ENCODE peak calls at places on chromosomes 2 and 18, in nine cellular contexts. One of them, this sample, is unnamed.

GRCh38 chr2:20479835-20480234 is 33.0 kb downstream of the RHOB start:
- DNase-seq in endodermal cell: peak; percentile 36
- DNase-seq in fibroblast of lung: no peak
- DNase-seq in psoas muscle: no peak
- DNase-seq in B cell: no peak
- DNase-seq in cardiac fibroblast: no peak
- DNase-seq in mesothelial cell of epicardium: no peak
- DNase-seq in prostate gland: no peak
- DNase-seq in AG04450: no peak
- DNase-seq in this sample: no peak

GRCh38 chr2:227376911-227377396 is 2.2 kb downstream of the TM4SF20 start:
- DNase-seq in AG04450: peak; percentile 23
- DNase-seq in fibroblast of lung: no peak
- DNase-seq in mesothelial cell of epicardium: no peak
- DNase-seq in psoas muscle: no peak
- DNase-seq in prostate gland: no peak
- DNase-seq in cardiac fibroblast: peak; percentile 67
- DNase-seq in endodermal cell: no peak
- DNase-seq in B cell: no peak
- DNase-seq in this sample: no peak

GRCh38 chr2:19361325-19361990 is 3.0 kb upstream of the OSR1 start:
- DNase-seq in AG04450: no peak
- DNase-seq in B cell: peak; percentile 33
- DNase-seq in fibroblast of lung: peak; percentile 43
- DNase-seq in mesothelial cell of epicardium: peak; percentile 55
- DNase-seq in psoas muscle: no peak
- DNase-seq in prostate gland: no peak
- DNase-seq in cardiac fibroblast: peak; percentile 44
- DNase-seq in endodermal cell: peak; percentile 80
- DNase-seq in this sample: peak; percentile 83

GRCh38 chr2:142689206-142689605 is 188.3 kb upstream of the KYNU start:
- DNase-seq in fibroblast of lung: no peak
- DNase-seq in cardiac fibroblast: no peak
- DNase-seq in B cell: no peak
- DNase-seq in AG04450: no peak
- DNase-seq in prostate gland: no peak
- DNase-seq in psoas muscle: no peak
- DNase-seq in mesothelial cell of epicardium: no peak
- DNase-seq in endodermal cell: no peak
- DNase-seq in this sample: no peak

GRCh38 chr18:55152801-55153200 is 193.5 kb upstream of the CCDC68 start:
- DNase-seq in AG04450: no peak
- DNase-seq in mesothelial cell of epicardium: no peak
- DNase-seq in psoas muscle: no peak
- DNase-seq in B cell: no peak
- DNase-seq in prostate gland: no peak
- DNase-seq in endodermal cell: no peak
- DNase-seq in fibroblast of lung: peak; percentile 31
- DNase-seq in cardiac fibroblast: peak; percentile 12
- DNase-seq in this sample: no peak

GRCh38 chr2:153871231-153872221 is at the start of gene GALNT13:
- DNase-seq in prostate gland: no peak
- DNase-seq in endodermal cell: peak; percentile 96
- DNase-seq in psoas muscle: peak; percentile 14
- DNase-seq in B cell: no peak
- DNase-seq in mesothelial cell of epicardium: peak; percentile 73
- DNase-seq in fibroblast of lung: peak; percentile 65
- DNase-seq in AG04450: no peak
- DNase-seq in cardiac fibroblast: peak; percentile 15
- DNase-seq in this sample: no peak

GRCh38 chr2:214311931-214312749 is 98.7 kb upstream of the VWC2L start:
- DNase-seq in cardiac fibroblast: no peak
- DNase-seq in fibroblast of lung: no peak
- DNase-seq in AG04450: no peak
- DNase-seq in B cell: no peak
- DNase-seq in psoas muscle: no peak
- DNase-seq in prostate gland: no peak
- DNase-seq in mesothelial cell of epicardium: no peak
- DNase-seq in endodermal cell: no peak
- DNase-seq in this sample: no peak

GRCh38 chr18:8354304-8354703 is 254.9 kb upstream of the RAB12 start:
- DNase-seq in B cell: no peak
- DNase-seq in psoas muscle: no peak
- DNase-seq in endodermal cell: no peak
- DNase-seq in cardiac fibroblast: no peak
- DNase-seq in AG04450: no peak
- DNase-seq in fibroblast of lung: no peak
- DNase-seq in mesothelial cell of epicardium: no peak
- DNase-seq in prostate gland: no peak
- DNase-seq in this sample: no peak

GRCh38 chr2:78127428-78127827 is 605.3 kb upstream of the LRRTM4 start:
- DNase-seq in cardiac fibroblast: no peak
- DNase-seq in AG04450: no peak
- DNase-seq in prostate gland: no peak
- DNase-seq in fibroblast of lung: no peak
- DNase-seq in endodermal cell: no peak
- DNase-seq in mesothelial cell of epicardium: no peak
- DNase-seq in B cell: no peak
- DNase-seq in psoas muscle: no peak
- DNase-seq in this sample: no peak

GRCh38 chr2:113225505-113226259 is 51.9 kb downstream of the PSD4 start:
- DNase-seq in B cell: no peak
- DNase-seq in fibroblast of lung: peak; percentile 52
- DNase-seq in AG04450: no peak
- DNase-seq in prostate gland: no peak
- DNase-seq in endodermal cell: peak; percentile 84
- DNase-seq in psoas muscle: no peak
- DNase-seq in mesothelial cell of epicardium: no peak
- DNase-seq in cardiac fibroblast: no peak
- DNase-seq in this sample: no peak

GRCh38 chr2:60882971-60883753 is 1.8 kb downstream of the REL start:
- DNase-seq in endodermal cell: peak; percentile 52
- DNase-seq in psoas muscle: no peak
- DNase-seq in mesothelial cell of epicardium: no peak
- DNase-seq in fibroblast of lung: peak; percentile 31
- DNase-seq in AG04450: no peak
- DNase-seq in cardiac fibroblast: peak; percentile 15
- DNase-seq in prostate gland: no peak
- DNase-seq in B cell: peak; percentile 45
- DNase-seq in this sample: no peak

GRCh38 chr2:60880633-60880987 is 764 bp upstream of the REL start:
- DNase-seq in mesothelial cell of epicardium: no peak
- DNase-seq in psoas muscle: no peak
- DNase-seq in AG04450: no peak
- DNase-seq in cardiac fibroblast: no peak
- DNase-seq in endodermal cell: no peak
- DNase-seq in prostate gland: no peak
- DNase-seq in B cell: no peak
- DNase-seq in fibroblast of lung: peak; percentile 43
- DNase-seq in this sample: no peak

GRCh38 chr2:60883896-60884295 is 2.5 kb downstream of the REL start:
- DNase-seq in cardiac fibroblast: no peak
- DNase-seq in AG04450: no peak
- DNase-seq in endodermal cell: no peak
- DNase-seq in prostate gland: no peak
- DNase-seq in psoas muscle: no peak
- DNase-seq in B cell: no peak
- DNase-seq in fibroblast of lung: no peak
- DNase-seq in mesothelial cell of epicardium: no peak
- DNase-seq in this sample: no peak

GRCh38 chr2:60884795-60885194 is 3.4 kb downstream of the REL start:
- DNase-seq in endodermal cell: no peak
- DNase-seq in prostate gland: no peak
- DNase-seq in fibroblast of lung: no peak
- DNase-seq in cardiac fibroblast: peak; percentile 26
- DNase-seq in AG04450: no peak
- DNase-seq in B cell: no peak
- DNase-seq in psoas muscle: no peak
- DNase-seq in mesothelial cell of epicardium: no peak
- DNase-seq in this sample: no peak

GRCh38 chr2:60880988-60881932 is at the start of gene REL:
- DNase-seq in cardiac fibroblast: peak; percentile 95
- DNase-seq in B cell: peak; percentile 91
- DNase-seq in fibroblast of lung: peak; percentile 88
- DNase-seq in AG04450: peak; percentile 74
- DNase-seq in psoas muscle: peak; percentile 91
- DNase-seq in endodermal cell: peak; percentile 96
- DNase-seq in mesothelial cell of epicardium: peak; percentile 90
- DNase-seq in prostate gland: peak; percentile 90
- DNase-seq in this sample: peak; percentile 95
- TF ChIP-seq CTCF in cardiac fibroblast: peak; percentile 36
- TF ChIP-seq CTCF in B cell: no peak
- TF ChIP-seq CTCF in fibroblast of lung: peak; percentile 29
- TF ChIP-seq CTCF in AG04450: peak; percentile 24
- TF ChIP-seq CTCF in psoas muscle: peak; percentile 29
- TF ChIP-seq CTCF in endodermal cell: peak; percentile 51
- TF ChIP-seq CTCF in mesothelial cell of epicardium: no peak
- TF ChIP-seq CTCF in prostate gland: no peak
- TF ChIP-seq CTCF in this sample: peak; percentile 42

DNA sequence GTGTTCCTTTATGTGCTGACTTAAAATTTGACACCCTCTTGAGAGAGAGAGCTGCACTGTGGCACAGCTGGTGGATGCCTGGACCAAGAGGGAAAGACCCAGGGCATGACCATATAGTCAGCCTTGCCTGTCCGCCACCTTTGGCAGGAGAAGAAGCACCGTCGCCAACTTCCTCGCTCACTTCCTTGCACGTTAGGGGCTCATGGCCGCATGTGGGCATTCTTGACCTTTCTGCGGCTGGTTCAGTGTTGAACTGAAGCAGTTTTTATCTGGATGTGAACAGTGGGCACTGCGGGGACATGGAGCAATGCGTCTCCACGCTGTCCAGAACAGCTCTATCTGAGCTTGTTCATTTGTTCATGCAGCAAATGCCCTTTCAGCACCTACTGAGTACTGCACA is 66.9 kb downstream of the TRAPPC12 start:
- DNase-seq in cardiac fibroblast: no peak
- DNase-seq in fibroblast of lung: no peak
- DNase-seq in mesothelial cell of epicardium: no peak
- DNase-seq in psoas muscle: no peak
- DNase-seq in prostate gland: no peak
- DNase-seq in endodermal cell: peak; percentile 39
- DNase-seq in AG04450: no peak
- DNase-seq in B cell: no peak
- DNase-seq in this sample: peak; percentile 59
- TF ChIP-seq CTCF in cardiac fibroblast: no peak
- TF ChIP-seq CTCF in fibroblast of lung: no peak
- TF ChIP-seq CTCF in mesothelial cell of epicardium: no peak
- TF ChIP-seq CTCF in psoas muscle: no peak
- TF ChIP-seq CTCF in prostate gland: no peak
- TF ChIP-seq CTCF in endodermal cell: no peak
- TF ChIP-seq CTCF in AG04450: no peak
- TF ChIP-seq CTCF in B cell: no peak
- TF ChIP-seq CTCF in this sample: no peak

GRCh38 chr2:210227689-210228088 is 2.4 kb upstream of the ACADL start:
- DNase-seq in B cell: no peak
- DNase-seq in cardiac fibroblast: no peak
- DNase-seq in prostate gland: no peak
- DNase-seq in mesothelial cell of epicardium: no peak
- DNase-seq in AG04450: no peak
- DNase-seq in psoas muscle: no peak
- DNase-seq in fibroblast of lung: no peak
- DNase-seq in endodermal cell: no peak
- DNase-seq in this sample: no peak

GRCh38 chr2:210222607-210223006 is 2.6 kb downstream of the ACADL start:
- DNase-seq in fibroblast of lung: no peak
- DNase-seq in endodermal cell: no peak
- DNase-seq in B cell: no peak
- DNase-seq in cardiac fibroblast: no peak
- DNase-seq in prostate gland: no peak
- DNase-seq in AG04450: no peak
- DNase-seq in mesothelial cell of epicardium: no peak
- DNase-seq in psoas muscle: no peak
- DNase-seq in this sample: no peak

GRCh38 chr2:210226186-210226585 is 939 bp upstream of the ACADL start:
- DNase-seq in mesothelial cell of epicardium: no peak
- DNase-seq in AG04450: no peak
- DNase-seq in B cell: no peak
- DNase-seq in cardiac fibroblast: no peak
- DNase-seq in endodermal cell: no peak
- DNase-seq in fibroblast of lung: no peak
- DNase-seq in psoas muscle: no peak
- DNase-seq in prostate gland: no peak
- DNase-seq in this sample: no peak

GRCh38 chr2:210225461-210225798 is 183 bp upstream of the ACADL start:
- DNase-seq in mesothelial cell of epicardium: no peak
- DNase-seq in AG04450: no peak
- DNase-seq in endodermal cell: no peak
- DNase-seq in prostate gland: no peak
- DNase-seq in cardiac fibroblast: peak; percentile 26
- DNase-seq in B cell: no peak
- DNase-seq in psoas muscle: no peak
- DNase-seq in fibroblast of lung: peak; percentile 30
- DNase-seq in this sample: no peak

GRCh38 chr2:210224660-210225460 is at the start of gene ACADL:
- DNase-seq in mesothelial cell of epicardium: peak; percentile 71
- DNase-seq in fibroblast of lung: peak; percentile 14
- DNase-seq in prostate gland: peak; percentile 67
- DNase-seq in endodermal cell: peak; percentile 87
- DNase-seq in cardiac fibroblast: peak; percentile 4
- DNase-seq in psoas muscle: peak; percentile 65
- DNase-seq in AG04450: no peak
- DNase-seq in B cell: no peak
- DNase-seq in this sample: no peak
- TF ChIP-seq CTCF in mesothelial cell of epicardium: no peak
- TF ChIP-seq CTCF in fibroblast of lung: no peak
- TF ChIP-seq CTCF in prostate gland: no peak
- TF ChIP-seq CTCF in endodermal cell: peak; percentile 13
- TF ChIP-seq CTCF in cardiac fibroblast: no peak
- TF ChIP-seq CTCF in psoas muscle: peak; percentile 4
- TF ChIP-seq CTCF in AG04450: no peak
- TF ChIP-seq CTCF in B cell: no peak
- TF ChIP-seq CTCF in this sample: no peak

GRCh38 chr2:120908314-120908975 is 172.8 kb downstream of the GLI2 start:
- DNase-seq in psoas muscle: no peak
- DNase-seq in mesothelial cell of epicardium: no peak
- DNase-seq in cardiac fibroblast: no peak
- DNase-seq in endodermal cell: no peak
- DNase-seq in AG04450: no peak
- DNase-seq in B cell: no peak
- DNase-seq in prostate gland: no peak
- DNase-seq in fibroblast of lung: no peak
- DNase-seq in this sample: no peak

GRCh38 chr2:120906914-120907313 is 171.2 kb downstream of the GLI2 start:
- DNase-seq in cardiac fibroblast: no peak
- DNase-seq in fibroblast of lung: no peak
- DNase-seq in endodermal cell: no peak
- DNase-seq in mesothelial cell of epicardium: no peak
- DNase-seq in B cell: no peak
- DNase-seq in psoas muscle: no peak
- DNase-seq in AG04450: no peak
- DNase-seq in prostate gland: no peak
- DNase-seq in this sample: no peak

GRCh38 chr2:120909102-120909501 is 173.4 kb downstream of the GLI2 start:
- DNase-seq in prostate gland: no peak
- DNase-seq in endodermal cell: no peak
- DNase-seq in mesothelial cell of epicardium: no peak
- DNase-seq in B cell: no peak
- DNase-seq in psoas muscle: no peak
- DNase-seq in AG04450: no peak
- DNase-seq in cardiac fibroblast: no peak
- DNase-seq in fibroblast of lung: no peak
- DNase-seq in this sample: no peak

GRCh38 chr2:120905824-120906571 is 170.3 kb downstream of the GLI2 start:
- DNase-seq in B cell: no peak
- DNase-seq in mesothelial cell of epicardium: no peak
- DNase-seq in AG04450: no peak
- DNase-seq in endodermal cell: no peak
- DNase-seq in cardiac fibroblast: no peak
- DNase-seq in psoas muscle: no peak
- DNase-seq in prostate gland: no peak
- DNase-seq in fibroblast of lung: no peak
- DNase-seq in this sample: no peak

GRCh38 chr2:120907822-120908221 is 172.2 kb downstream of the GLI2 start:
- DNase-seq in B cell: no peak
- DNase-seq in cardiac fibroblast: no peak
- DNase-seq in prostate gland: no peak
- DNase-seq in psoas muscle: no peak
- DNase-seq in fibroblast of lung: no peak
- DNase-seq in AG04450: no peak
- DNase-seq in mesothelial cell of epicardium: no peak
- DNase-seq in endodermal cell: no peak
- DNase-seq in this sample: no peak
- TF ChIP-seq CTCF in B cell: no peak
- TF ChIP-seq CTCF in cardiac fibroblast: peak; percentile 9
- TF ChIP-seq CTCF in prostate gland: no peak
- TF ChIP-seq CTCF in psoas muscle: no peak
- TF ChIP-seq CTCF in fibroblast of lung: no peak
- TF ChIP-seq CTCF in AG04450: peak; percentile 24
- TF ChIP-seq CTCF in mesothelial cell of epicardium: no peak
- TF ChIP-seq CTCF in endodermal cell: peak; percentile 66
- TF ChIP-seq CTCF in this sample: peak; percentile 11